ENCODE peak calls at places on chromosomes 5 and 9, in four cellular contexts. B is colonic mucosa, S is adipocyte, L is PC-9. Q is an unnamed sample.

GRCh38 chr5:158456756-158457155 is 597.8 kb upstream of the CLINT1 start:
- DNase-seq in S (peak; percentile 83), B (no peak), L (no peak), Q (no peak)

GRCh38 chr9:37283730-37284235 is 138.7 kb upstream of the GRHPR start:
- DNase-seq in L (no peak), S (peak; percentile 48), B (no peak), Q (no peak)

GRCh38 chr5:175609504-175609903 is 48.4 kb upstream of the HRH2 start:
- DNase-seq in S (no peak), L (no peak), B (no peak), Q (no peak)

GRCh38 chr9:125604189-125604588 is 102.8 kb downstream of the MAPKAP1 start:
- DNase-seq in B (no peak), S (peak; percentile 5), L (no peak), Q (no peak)

GRCh38 chr9:75033789-75034473 is 5.8 kb upstream of the CARNMT1 start:
- DNase-seq in S (peak; percentile 36), L (no peak), B (no peak), Q (no peak)

GRCh38 chr5:32612134-32612888 is 27.0 kb downstream of the SUB1 start:
- DNase-seq in B (peak; percentile 24), L (peak; percentile 31), S (no peak), Q (no peak)

GRCh38 chr9:130124471-130124870 is 47.7 kb upstream of the NCS1 start:
- DNase-seq in L (no peak), S (no peak), B (no peak), Q (no peak)

GRCh38 chr9:122350577-122351355 is 20.1 kb upstream of the PTGS1 start:
- DNase-seq in B (peak; percentile 86), S (peak; percentile 88), L (no peak), Q (peak; percentile 37)

GRCh38 chr5:90264930-90265857 is 144.4 kb downstream of the CETN3 start:
- DNase-seq in S (peak; percentile 90), L (no peak), B (peak; percentile 60), Q (peak; percentile 48)

GRCh38 chr9:99071313-99072039 is 33.4 kb upstream of the TGFBR1 start:
- DNase-seq in S (no peak), B (no peak), L (no peak), Q (no peak)

GRCh38 chr9:131275332-131276106 is 791 bp downstream of the FAM78A start:
- DNase-seq in B (no peak), L (no peak), S (no peak), Q (no peak)

GRCh38 chr9:120735415-120736126 is 21.3 kb upstream of the MEGF9 start:
- DNase-seq in S (peak; percentile 74), L (peak; percentile 94), B (no peak), Q (no peak)

GRCh38 chr5:4531756-4532704 is 608.1 kb upstream of the ADAMTS16 start:
- DNase-seq in B (no peak), S (no peak), L (no peak), Q (peak; percentile 97)

GRCh38 chr9:2390028-2390427 is 231.6 kb upstream of the VLDLR start:
- DNase-seq in L (no peak), S (no peak), B (no peak), Q (no peak)

GRCh38 chr9:2711716-2712115 is 5.6 kb upstream of the KCNV2 start:
- DNase-seq in B (no peak), S (no peak), L (no peak), Q (no peak)

GRCh38 chr5:135215617-135215995 is 181.6 kb upstream of the PITX1 start:
- DNase-seq in L (no peak), S (no peak), B (peak; percentile 3), Q (no peak)

GRCh38 chr5:73311291-73312110 is 137.1 kb downstream of the FOXD1 start:
- DNase-seq in S (peak; percentile 60), L (no peak), B (no peak), Q (no peak)

GRCh38 chr5:7634837-7635236 is 216.1 kb downstream of the CFAP90 start:
- DNase-seq in B (no peak), S (no peak), L (no peak), Q (no peak)

GRCh38 chr9:71647094-71647591 is 121.2 kb downstream of the CEMIP2 start:
- DNase-seq in B (peak; percentile 85), L (peak; percentile 45), S (peak; percentile 70), Q (peak; percentile 36)

GRCh38 chr9:16385590-16386578 is 484.6 kb downstream of the BNC2 start:
- DNase-seq in B (no peak), S (peak; percentile 71), L (peak; percentile 55), Q (no peak)

GRCh38 chr9:96189995-96190394 is 112.0 kb downstream of the HSD17B3 start:
- DNase-seq in L (no peak), B (no peak), S (no peak), Q (no peak)

GRCh38 chr5:99771296-99771695 is 763.9 kb upstream of the FAM174A start:
- DNase-seq in S (no peak), L (no peak), B (no peak), Q (no peak)

GRCh38 chr5:123916331-123917121 is 404.5 kb downstream of the CSNK1G3 start:
- DNase-seq in S (peak; percentile 73), B (no peak), L (peak; percentile 37), Q (no peak)

GRCh38 chr9:88326024-88326423 is 62.2 kb upstream of the SPIN1 start:
- DNase-seq in B (no peak), L (no peak), S (no peak), Q (no peak)

GRCh38 chr9:120482424-120483186 is 97.4 kb downstream of the CDK5RAP2 start:
- DNase-seq in B (no peak), L (no peak), S (no peak), Q (no peak)

GRCh38 chr5:53871050-53871449 is 310.6 kb downstream of the NDUFS4 start:
- DNase-seq in L (no peak), B (no peak), S (no peak), Q (no peak)

GRCh38 chr9:108835831-108836230 is 20.0 kb downstream of the ACTL7B start:
- DNase-seq in L (no peak), B (no peak), S (no peak), Q (no peak)

GRCh38 chr5:72156921-72157320 is 49.6 kb downstream of the MAP1B start:
- DNase-seq in B (no peak), L (no peak), S (peak; percentile 85), Q (no peak)

GRCh38 chr9:18569941-18570630 is 96.1 kb downstream of the ADAMTSL1 start:
- DNase-seq in S (no peak), B (no peak), L (no peak), Q (no peak)

GRCh38 chr5:176675676-176676360 is 28.5 kb downstream of the TSPAN17 start:
- DNase-seq in S (peak; percentile 16), B (no peak), L (peak; percentile 43), Q (no peak)

GRCh38 chr5:96649251-96649937 is 12.8 kb upstream of the CAST start:
- DNase-seq in B (no peak), S (no peak), L (peak; percentile 47), Q (no peak)

GRCh38 chr5:132296412-132297001 is 2.3 kb downstream of the SLC22A4 start:
- DNase-seq in B (no peak), S (no peak), L (no peak), Q (no peak)

GRCh38 chr5:148922606-148923005 is 96.2 kb downstream of the ADRB2 start:
- DNase-seq in L (no peak), B (no peak), S (no peak), Q (no peak)

GRCh38 chr5:142602720-142603245 is 83.1 kb downstream of the FGF1 start:
- DNase-seq in B (no peak), S (no peak), L (peak; percentile 81), Q (no peak)

GRCh38 chr5:153489611-153490010 is 859 bp upstream of the GRIA1 start:
- DNase-seq in S (peak; percentile 37), L (no peak), B (no peak), Q (no peak)

GRCh38 chr5:102959055-102959454 is 160.9 kb downstream of the GIN1 start:
- DNase-seq in S (peak; percentile 84), B (no peak), L (peak; percentile 64), Q (no peak)

GRCh38 chr9:122360891-122361290 is 9.9 kb upstream of the PTGS1 start:
- DNase-seq in L (no peak), S (peak; percentile 26), B (no peak), Q (no peak)

GRCh38 chr9:72932669-72933068 is 20.2 kb downstream of the ALDH1A1 start:
- DNase-seq in L (no peak), S (peak; percentile 37), B (no peak), Q (no peak)

GRCh38 chr5:122429545-122430327 is 117.7 kb downstream of the SNCAIP start:
- DNase-seq in S (no peak), L (no peak), B (no peak), Q (no peak)
- H3K4me3 ChIP-seq in S (no peak overlapping the region), L (no peak overlapping the region), B (no peak overlapping the region), Q (no peak overlapping the region)

GRCh38 chr9:128114326-128115186 is 13.0 kb downstream of the PTGES2 start:
- DNase-seq in B (no peak), L (no peak), S (no peak), Q (no peak)
- H3K4me3 ChIP-seq in B (peak overlapping the region; percentile 32), L (no peak overlapping the region), S (no peak overlapping the region), Q (no peak overlapping the region)

GRCh38 chr9:35180801-35181200 is 19.0 kb downstream of the UNC13B start:
- DNase-seq in B (no peak), S (no peak), L (no peak), Q (no peak)

GRCh38 chr9:35172878-35173277 is 11.1 kb downstream of the UNC13B start:
- DNase-seq in S (no peak), L (no peak), B (no peak), Q (no peak)

GRCh38 chr9:35179347-35180271 is 17.8 kb downstream of the UNC13B start:
- DNase-seq in L (no peak), B (no peak), S (no peak), Q (no peak)

GRCh38 chr9:35177520-35177919 is 15.7 kb downstream of the UNC13B start:
- DNase-seq in S (no peak), B (no peak), L (no peak), Q (no peak)
- H3K4me3 ChIP-seq in S (no peak overlapping the region), B (no peak overlapping the region), L (no peak overlapping the region), Q (no peak overlapping the region)

GRCh38 chr9:128253140-128253990 is 22.4 kb downstream of the GOLGA2 start:
- DNase-seq in S (no peak), B (no peak), L (no peak), Q (no peak)

GRCh38 chr9:128250839-128251558 is 24.8 kb downstream of the GOLGA2 start:
- DNase-seq in S (no peak), L (no peak), B (no peak), Q (no peak)

GRCh38 chr9:128253991-128254346 is 21.8 kb downstream of the GOLGA2 start:
- DNase-seq in L (no peak), S (no peak), B (no peak), Q (no peak)

GRCh38 chr9:128251701-128252100 is 24.1 kb downstream of the GOLGA2 start:
- DNase-seq in L (no peak), B (no peak), S (peak; percentile 12), Q (no peak)

GRCh38 chr9:128252317-128253139 is 23.3 kb downstream of the GOLGA2 start:
- DNase-seq in L (no peak), S (no peak), B (no peak), Q (no peak)
- H3K4me3 ChIP-seq in L (no peak overlapping the region), S (no peak overlapping the region), B (no peak overlapping the region), Q (no peak overlapping the region)